ENCODE peak calls at places on chromosomes 16 and 17, in six cellular contexts. One of them, this sample, is unnamed.

GRCh38 chr17:33475594-33475993 is 182.5 kb upstream of the ASIC2 start:
- DNase-seq in NCI-H1105 treated with DMSO at 0.1 percent for 48 hours: no peak
- DNase-seq in AG04449: no peak
- DNase-seq in H1: no peak
- DNase-seq in EH: no peak
- DNase-seq in HT-29: no peak
- DNase-seq in this sample: no peak

GRCh38 chr17:20127660-20128413 is 118.7 kb downstream of the SPECC1 start:
- DNase-seq in NCI-H1105 treated with DMSO at 0.1 percent for 48 hours: no peak
- DNase-seq in AG04449: peak
- DNase-seq in H1: no peak
- DNase-seq in EH: peak
- DNase-seq in HT-29: no peak
- DNase-seq in this sample: no peak

GRCh38 chr17:73160980-73161630 is 3.7 kb upstream of the SSTR2 start:
- DNase-seq in NCI-H1105 treated with DMSO at 0.1 percent for 48 hours: no peak
- DNase-seq in AG04449: no peak
- DNase-seq in H1: no peak
- DNase-seq in EH: no peak
- DNase-seq in HT-29: no peak
- DNase-seq in this sample: no peak

GRCh38 chr16:10992797-10993196 is 48.4 kb downstream of the CLEC16A start:
- DNase-seq in NCI-H1105 treated with DMSO at 0.1 percent for 48 hours: no peak
- DNase-seq in AG04449: peak
- DNase-seq in H1: no peak
- DNase-seq in EH: peak
- DNase-seq in HT-29: peak
- DNase-seq in this sample: no peak

GRCh38 chr17:32927724-32928526 is at the start of gene TMEM98:
- DNase-seq in NCI-H1105 treated with DMSO at 0.1 percent for 48 hours: peak
- DNase-seq in AG04449: no peak
- DNase-seq in H1: peak
- DNase-seq in EH: peak
- DNase-seq in HT-29: no peak
- DNase-seq in this sample: no peak

GRCh38 chr16:89581045-89581695 is 5.6 kb downstream of the CPNE7 start:
- DNase-seq in NCI-H1105 treated with DMSO at 0.1 percent for 48 hours: no peak
- DNase-seq in AG04449: peak
- DNase-seq in H1: no peak
- DNase-seq in EH: peak
- DNase-seq in HT-29: no peak
- DNase-seq in this sample: peak

GRCh38 chr16:35449663-35450062 is 1990.3 kb downstream of the TP53TG3F start:
- DNase-seq in NCI-H1105 treated with DMSO at 0.1 percent for 48 hours: no peak
- DNase-seq in AG04449: no peak
- DNase-seq in H1: no peak
- DNase-seq in EH: no peak
- DNase-seq in HT-29: no peak
- DNase-seq in this sample: no peak

GRCh38 chr17:66652840-66653507 is 181.9 kb upstream of the CACNG5 start:
- DNase-seq in NCI-H1105 treated with DMSO at 0.1 percent for 48 hours: no peak
- DNase-seq in AG04449: no peak
- DNase-seq in H1: no peak
- DNase-seq in EH: peak
- DNase-seq in HT-29: no peak
- DNase-seq in this sample: no peak

GRCh38 chr16:66335704-66336329 is 30.7 kb upstream of the CDH5 start:
- DNase-seq in NCI-H1105 treated with DMSO at 0.1 percent for 48 hours: peak
- DNase-seq in AG04449: no peak
- DNase-seq in H1: no peak
- DNase-seq in EH: peak
- DNase-seq in HT-29: no peak
- DNase-seq in this sample: no peak

GRCh38 chr17:79979201-79979840 is 56.4 kb downstream of the TBC1D16 start:
- DNase-seq in NCI-H1105 treated with DMSO at 0.1 percent for 48 hours: no peak
- DNase-seq in AG04449: no peak
- DNase-seq in H1: no peak
- DNase-seq in EH: no peak
- DNase-seq in HT-29: no peak
- DNase-seq in this sample: no peak

GRCh38 chr17:78506454-78507309 is 70.5 kb downstream of the DNAH17 start:
- DNase-seq in NCI-H1105 treated with DMSO at 0.1 percent for 48 hours: no peak
- DNase-seq in AG04449: no peak
- DNase-seq in H1: no peak
- DNase-seq in EH: no peak
- DNase-seq in HT-29: no peak
- DNase-seq in this sample: no peak

GRCh38 chr16:31128711-31129567 is 6.6 kb downstream of the PRSS8 start:
- DNase-seq in NCI-H1105 treated with DMSO at 0.1 percent for 48 hours: no peak
- DNase-seq in AG04449: no peak
- DNase-seq in H1: no peak
- DNase-seq in EH: no peak
- DNase-seq in HT-29: peak
- DNase-seq in this sample: no peak

GRCh38 chr16:67441289-67441753 is 10.4 kb downstream of the HSD11B2 start:
- DNase-seq in NCI-H1105 treated with DMSO at 0.1 percent for 48 hours: peak
- DNase-seq in AG04449: no peak
- DNase-seq in H1: no peak
- DNase-seq in EH: no peak
- DNase-seq in HT-29: peak
- DNase-seq in this sample: no peak

GRCh38 chr17:43543300-43543699 is 2.8 kb downstream of the ETV4 start:
- DNase-seq in NCI-H1105 treated with DMSO at 0.1 percent for 48 hours: no peak
- DNase-seq in AG04449: no peak
- DNase-seq in H1: no peak
- DNase-seq in EH: peak
- DNase-seq in HT-29: no peak
- DNase-seq in this sample: no peak

GRCh38 chr17:62819511-62820221 is 11.6 kb upstream of the MARCHF10 start:
- DNase-seq in NCI-H1105 treated with DMSO at 0.1 percent for 48 hours: no peak
- DNase-seq in AG04449: peak
- DNase-seq in H1: no peak
- DNase-seq in EH: peak
- DNase-seq in HT-29: peak
- DNase-seq in this sample: peak

GRCh38 chr16:12417830-12418229 is 385.9 kb downstream of the CPPED1 start:
- DNase-seq in NCI-H1105 treated with DMSO at 0.1 percent for 48 hours: no peak
- DNase-seq in AG04449: no peak
- DNase-seq in H1: no peak
- DNase-seq in EH: peak
- DNase-seq in HT-29: no peak
- DNase-seq in this sample: no peak

GRCh38 chr16:85173981-85174751 is 61.9 kb upstream of the CIBAR2 start:
- DNase-seq in NCI-H1105 treated with DMSO at 0.1 percent for 48 hours: peak
- DNase-seq in AG04449: no peak
- DNase-seq in H1: no peak
- DNase-seq in EH: peak
- DNase-seq in HT-29: peak
- DNase-seq in this sample: no peak

GRCh38 chr17:73358668-73359067 is 46.9 kb upstream of the CDC42EP4 start:
- DNase-seq in NCI-H1105 treated with DMSO at 0.1 percent for 48 hours: no peak
- DNase-seq in AG04449: no peak
- DNase-seq in H1: no peak
- DNase-seq in EH: no peak
- DNase-seq in HT-29: no peak
- DNase-seq in this sample: no peak

GRCh38 chr17:74952431-74953128 is 16.9 kb downstream of the OTOP3 start:
- DNase-seq in NCI-H1105 treated with DMSO at 0.1 percent for 48 hours: no peak
- DNase-seq in AG04449: no peak
- DNase-seq in H1: no peak
- DNase-seq in EH: no peak
- DNase-seq in HT-29: no peak
- DNase-seq in this sample: no peak

GRCh38 chr17:78891406-78892061 is 11.5 kb downstream of the CEP295NL start:
- DNase-seq in NCI-H1105 treated with DMSO at 0.1 percent for 48 hours: no peak
- DNase-seq in AG04449: no peak
- DNase-seq in H1: no peak
- DNase-seq in EH: no peak
- DNase-seq in HT-29: no peak
- DNase-seq in this sample: no peak

GRCh38 chr17:75428775-75429469 is 23.4 kb upstream of the GRB2 start:
- DNase-seq in NCI-H1105 treated with DMSO at 0.1 percent for 48 hours: no peak
- DNase-seq in AG04449: peak
- DNase-seq in H1: no peak
- DNase-seq in EH: peak
- DNase-seq in HT-29: peak
- DNase-seq in this sample: no peak

GRCh38 chr17:46974086-46974485 is 5.0 kb downstream of the RPRML start:
- DNase-seq in NCI-H1105 treated with DMSO at 0.1 percent for 48 hours: no peak
- DNase-seq in AG04449: no peak
- DNase-seq in H1: no peak
- DNase-seq in EH: no peak
- DNase-seq in HT-29: no peak
- DNase-seq in this sample: no peak

GRCh38 chr16:71499775-71500364 is 10.7 kb upstream of the ZNF19 start:
- DNase-seq in NCI-H1105 treated with DMSO at 0.1 percent for 48 hours: peak
- DNase-seq in AG04449: no peak
- DNase-seq in H1: peak
- DNase-seq in EH: peak
- DNase-seq in HT-29: peak
- DNase-seq in this sample: peak